ENCODE peak calls at places on chromosomes 5 and 9, in eight cellular contexts. One of them, this sample, is unnamed.

GRCh38 chr5:76356887-76357286 is 46.2 kb upstream of the IQGAP2 start:
- DNase-seq in psoas muscle: no peak
- DNase-seq in caudate nucleus: no peak
- DNase-seq in non-pigmented ciliary epithelial cell: no peak
- DNase-seq in LHCN-M2: no peak
- DNase-seq in SIG-M5: no peak
- DNase-seq in SHP77: no peak
- DNase-seq in trophoblast cell: no peak
- DNase-seq in this sample: no peak

GRCh38 chr9:74775401-74775800 is 112.3 kb downstream of the TRPM6 start:
- DNase-seq in psoas muscle: no peak
- DNase-seq in caudate nucleus: no peak
- DNase-seq in non-pigmented ciliary epithelial cell: no peak
- DNase-seq in LHCN-M2: no peak
- DNase-seq in SIG-M5: no peak
- DNase-seq in SHP77: no peak
- DNase-seq in trophoblast cell: no peak
- DNase-seq in this sample: no peak

GRCh38 chr9:132749316-132749715 is 79.1 kb downstream of the GTF3C4 start:
- DNase-seq in psoas muscle: no peak
- DNase-seq in caudate nucleus: no peak
- DNase-seq in non-pigmented ciliary epithelial cell: no peak
- DNase-seq in LHCN-M2: no peak
- DNase-seq in SIG-M5: no peak
- DNase-seq in SHP77: no peak
- DNase-seq in trophoblast cell: no peak
- DNase-seq in this sample: no peak

GRCh38 chr5:71905804-71906711 is 187.0 kb downstream of the CARTPT start:
- DNase-seq in psoas muscle: no peak
- DNase-seq in caudate nucleus: no peak
- DNase-seq in non-pigmented ciliary epithelial cell: no peak
- DNase-seq in LHCN-M2: peak; percentile 48
- DNase-seq in SIG-M5: no peak
- DNase-seq in SHP77: peak; percentile 10
- DNase-seq in trophoblast cell: no peak
- DNase-seq in this sample: no peak

GRCh38 chr9:14347408-14348224 is 33.7 kb upstream of the NFIB start:
- DNase-seq in psoas muscle: peak; percentile 74
- DNase-seq in caudate nucleus: peak; percentile 28
- DNase-seq in non-pigmented ciliary epithelial cell: no peak
- DNase-seq in LHCN-M2: peak; percentile 31
- DNase-seq in SIG-M5: no peak
- DNase-seq in SHP77: no peak
- DNase-seq in trophoblast cell: no peak
- DNase-seq in this sample: no peak

GRCh38 chr5:65525726-65526125 is 37.2 kb downstream of the CENPK start:
- DNase-seq in psoas muscle: no peak
- DNase-seq in caudate nucleus: no peak
- DNase-seq in non-pigmented ciliary epithelial cell: no peak
- DNase-seq in LHCN-M2: no peak
- DNase-seq in SIG-M5: no peak
- DNase-seq in SHP77: no peak
- DNase-seq in trophoblast cell: no peak
- DNase-seq in this sample: no peak

GRCh38 chr5:176736271-176736965 is 73.9 kb upstream of the UNC5A start:
- DNase-seq in psoas muscle: no peak
- DNase-seq in caudate nucleus: no peak
- DNase-seq in non-pigmented ciliary epithelial cell: no peak
- DNase-seq in LHCN-M2: no peak
- DNase-seq in SIG-M5: no peak
- DNase-seq in SHP77: no peak
- DNase-seq in trophoblast cell: no peak
- DNase-seq in this sample: no peak

GRCh38 chr5:16894236-16895057 is 41.6 kb downstream of the MYO10 start:
- DNase-seq in psoas muscle: no peak
- DNase-seq in caudate nucleus: no peak
- DNase-seq in non-pigmented ciliary epithelial cell: peak; percentile 91
- DNase-seq in LHCN-M2: peak; percentile 80
- DNase-seq in SIG-M5: no peak
- DNase-seq in SHP77: peak; percentile 73
- DNase-seq in trophoblast cell: peak; percentile 71
- DNase-seq in this sample: peak; percentile 90

GRCh38 chr5:87829214-87829551 is 416.5 kb upstream of the CCNH start:
- DNase-seq in psoas muscle: peak; percentile 55
- DNase-seq in caudate nucleus: no peak
- DNase-seq in non-pigmented ciliary epithelial cell: peak; percentile 19
- DNase-seq in LHCN-M2: peak; percentile 6
- DNase-seq in SIG-M5: no peak
- DNase-seq in SHP77: peak; percentile 1
- DNase-seq in trophoblast cell: no peak
- DNase-seq in this sample: no peak

This sample was measured in HTR-8/SVneo.